ENCODE peak calls at places on chromosome 10, in seven cellular contexts. T, W, P, K, A, U and L are unnamed samples.

GRCh38 chr10:129912161-129912917 is 51.7 kb downstream of the EBF3 start:
- DNase-seq in A (no peak), P (no peak), U (no peak), W (no peak), K (no peak), T (no peak), L (peak)

GRCh38 chr10:72019085-72019876 is 55.1 kb downstream of the CHST3 start:
- DNase-seq in T (no peak), W (no peak), U (no peak), P (no peak), K (no peak), A (no peak), L (no peak)

GRCh38 chr10:70378122-70378521 is 4.3 kb downstream of the LRRC20 start:
- DNase-seq in U (no peak), P (no peak), T (no peak), W (no peak), K (peak), A (peak), L (no peak)

GRCh38 chr10:47245731-47246350 is 54.2 kb upstream of the GDF10 start:
- DNase-seq in P (no peak), T (no peak), W (no peak), A (no peak), K (no peak), U (no peak), L (no peak)

GRCh38 chr10:124730790-124731189 is 13.4 kb downstream of the FAM53B start:
- DNase-seq in K (no peak), W (no peak), A (no peak), P (peak), T (no peak), U (no peak), L (no peak)

GRCh38 chr10:4190876-4191275 is 405.9 kb upstream of the KLF6 start:
- DNase-seq in P (no peak), T (no peak), W (no peak), K (no peak), U (no peak), A (no peak), L (no peak)

GRCh38 chr10:118407026-118407425 is 64.9 kb upstream of the FAM204A start:
- DNase-seq in K (no peak), T (no peak), A (no peak), U (no peak), W (no peak), P (no peak), L (no peak)

GRCh38 chr10:121702351-121703320 is 104.4 kb upstream of the FGFR2 start:
- DNase-seq in U (no peak), P (no peak), T (no peak), A (no peak), K (peak), W (no peak), L (no peak)

GRCh38 chr10:11392776-11393175 is 218.7 kb downstream of the USP6NL start:
- DNase-seq in P (no peak), U (no peak), K (no peak), W (no peak), A (no peak), T (no peak), L (no peak)

GRCh38 chr10:35328404-35329037 is 7.8 kb upstream of the CCNY start:
- DNase-seq in T (no peak), P (no peak), W (no peak), A (no peak), U (no peak), K (peak), L (no peak)

GRCh38 chr10:85222300-85222699 is 893.9 kb downstream of the CCSER2 start:
- DNase-seq in W (no peak), U (no peak), P (no peak), K (no peak), T (no peak), A (no peak), L (no peak)

GRCh38 chr10:62582098-62582705 is 208.0 kb downstream of the ZNF365 start:
- DNase-seq in K (peak), T (peak), U (no peak), W (no peak), P (no peak), A (no peak), L (no peak)

GRCh38 chr10:12719365-12719764 is 282.1 kb downstream of the CCDC3 start:
- DNase-seq in U (no peak), A (no peak), P (no peak), K (no peak), W (no peak), T (peak), L (no peak)

GRCh38 chr10:132043861-132044695 is 21.7 kb upstream of the JAKMIP3 start:
- DNase-seq in K (no peak), T (no peak), W (no peak), U (no peak), P (no peak), A (no peak), L (no peak)

GRCh38 chr10:62632071-62632809 is 172.3 kb upstream of the ADO start:
- DNase-seq in T (no peak), P (no peak), K (no peak), A (no peak), U (no peak), W (peak), L (no peak)

GRCh38 chr10:21002097-21002878 is 105.2 kb upstream of the NEBL start:
- DNase-seq in W (no peak), U (no peak), T (no peak), A (no peak), K (no peak), P (no peak), L (no peak)

GRCh38 chr10:103757531-103758293 is 97.7 kb downstream of the SH3PXD2A start:
- DNase-seq in W (no peak), T (peak), K (peak), P (peak), U (no peak), A (peak), L (no peak)

GRCh38 chr10:43024524-43024923 is 52.3 kb upstream of the RET start:
- DNase-seq in T (no peak), P (no peak), K (no peak), W (no peak), A (no peak), U (no peak), L (no peak)

GRCh38 chr10:5603091-5603847 is 63.1 kb downstream of the ASB13 start:
- DNase-seq in T (no peak), U (no peak), W (no peak), K (no peak), P (no peak), A (no peak), L (no peak)

GRCh38 chr10:70169661-70170364 is 501 bp downstream of the SAR1A start:
- DNase-seq in K (no peak), P (no peak), U (no peak), A (no peak), W (no peak), T (peak), L (peak)

GRCh38 chr10:89263531-89263930 is 12.0 kb upstream of the LIPA start:
- DNase-seq in U (no peak), W (no peak), P (no peak), T (no peak), K (no peak), A (no peak), L (no peak)

GRCh38 chr10:109429956-109430760 is 493.2 kb downstream of the XPNPEP1 start:
- DNase-seq in T (no peak), U (no peak), P (no peak), K (peak), A (no peak), W (no peak), L (no peak)

GRCh38 chr10:43264987-43265798 is 1.7 kb downstream of the RASGEF1A start:
- DNase-seq in T (no peak), W (no peak), K (no peak), A (no peak), P (no peak), U (no peak), L (no peak)

GRCh38 chr10:16520900-16521299 is 779 bp downstream of the C1QL3 start:
- DNase-seq in K (no peak), U (no peak), A (peak), W (no peak), T (no peak), P (peak), L (peak)

GRCh38 chr10:123994417-123995081 is 98.8 kb downstream of the CHST15 start:
- DNase-seq in T (peak), W (peak), A (peak), P (peak), U (peak), K (peak), L (peak)

GRCh38 chr10:23157691-23158369 is 34.3 kb upstream of the PTF1A start:
- DNase-seq in A (no peak), T (peak), W (no peak), P (no peak), K (no peak), U (no peak), L (peak)